ENCODE peak calls at places on chromosomes 3 and 15, in ten cellular contexts. V is cardiac muscle cell, W is CD14-positive monocyte, L is lower leg skin, B is left ventricle myocardium superior, S is pancreas, D is SJSA1, O is dermis microvascular lymphatic vessel endothelial cell, I is endothelial cell, K is EL. X is an unnamed sample.

GRCh38 chr15:76127880-76128279 is 68.1 kb downstream of the TMEM266 start:
- DNase-seq in O (no peak), B (no peak), D (no peak), W (no peak), S (no peak), L (no peak), I (no peak), V (no peak), K (no peak), X (no peak)

GRCh38 chr15:51706931-51707608 is 25.8 kb downstream of the SCG3 start:
- DNase-seq in I (no peak), K (no peak), L (no peak), D (no peak), W (no peak), V (no peak), O (no peak), S (no peak), B (no peak), X (no peak)

GRCh38 chr3:140203510-140203909 is 268.5 kb downstream of the CLSTN2 start:
- DNase-seq in W (no peak), V (no peak), S (no peak), B (no peak), K (no peak), L (no peak), I (no peak), D (no peak), O (no peak), X (no peak)

GRCh38 chr3:152961323-152961722 is 126.4 kb downstream of the P2RY1 start:
- DNase-seq in L (no peak), W (no peak), O (peak; percentile 30), I (peak; percentile 31), B (no peak), K (no peak), S (peak; percentile 45), D (no peak), V (peak; percentile 45), X (peak; percentile 10)

GRCh38 chr3:30146978-30147377 is 459.4 kb upstream of the TGFBR2 start:
- DNase-seq in B (no peak), W (no peak), S (no peak), I (no peak), K (no peak), L (no peak), D (no peak), V (no peak), O (no peak), X (no peak)

GRCh38 chr15:52680756-52681155 is 1.6 kb upstream of the ATOSA start:
- DNase-seq in W (no peak), D (no peak), L (no peak), O (no peak), I (no peak), V (no peak), K (no peak), B (no peak), S (no peak), X (no peak)

GRCh38 chr15:88621789-88622604 is 857 bp downstream of the AEN start:
- DNase-seq in V (peak; percentile 28), L (no peak), B (no peak), I (no peak), K (peak; percentile 46), S (peak; percentile 31), O (no peak), W (no peak), D (no peak), X (peak; percentile 46)

GRCh38 chr3:22959593-22959992 is 243.5 kb upstream of the UBE2E2 start:
- DNase-seq in W (no peak), D (no peak), S (no peak), B (no peak), I (no peak), K (no peak), O (no peak), V (no peak), L (no peak), X (no peak)

GRCh38 chr3:141104151-141104741 is 53.1 kb downstream of the SPSB4 start:
- DNase-seq in I (no peak), S (peak; percentile 82), V (no peak), L (peak; percentile 67), K (no peak), B (peak; percentile 61), O (no peak), D (no peak), W (no peak), X (no peak)

GRCh38 chr15:63430766-63431451 is 49.3 kb upstream of the CA12 start:
- DNase-seq in D (no peak), B (no peak), L (no peak), S (no peak), W (no peak), V (no peak), I (no peak), K (no peak), O (no peak), X (no peak)

GRCh38 chr3:157204431-157204830 is 44.5 kb upstream of the CCNL1 start:
- DNase-seq in I (no peak), K (peak; percentile 47), O (peak; percentile 38), D (no peak), S (no peak), B (no peak), L (no peak), W (no peak), V (peak; percentile 19), X (peak; percentile 63)

GRCh38 chr3:99313481-99313880 is 324.9 kb upstream of the COL8A1 start:
- DNase-seq in I (no peak), S (no peak), L (no peak), V (no peak), D (no peak), W (no peak), K (peak; percentile 37), B (no peak), O (peak; percentile 31), X (peak; percentile 64)

GRCh38 chr15:50162988-50163718 is 18.8 kb upstream of the SLC27A2 start:
- DNase-seq in I (no peak), K (peak; percentile 79), L (no peak), D (no peak), S (no peak), V (no peak), W (no peak), O (no peak), B (no peak), X (peak; percentile 52)

GRCh38 chr15:25250906-25251622 is 187.8 kb downstream of the UBE3A start:
- DNase-seq in O (no peak), S (no peak), K (no peak), L (peak; percentile 46), I (no peak), B (peak; percentile 14), W (peak; percentile 40), D (no peak), V (no peak), X (no peak)

GRCh38 chr3:15820911-15821310 is 23.1 kb upstream of the ANKRD28 start:
- DNase-seq in L (no peak), B (no peak), W (no peak), V (no peak), O (no peak), S (no peak), K (peak; percentile 34), I (no peak), D (no peak), X (no peak)

GRCh38 chr3:152199069-152199838 is 69.5 kb upstream of the MBNL1 start:
- DNase-seq in S (no peak), D (no peak), V (no peak), I (no peak), K (no peak), O (no peak), L (no peak), W (no peak), B (no peak), X (no peak)

GRCh38 chr3:175274474-175275218 is 415.5 kb downstream of the NAALADL2 start:
- DNase-seq in O (no peak), S (no peak), I (no peak), B (no peak), K (no peak), V (no peak), L (no peak), D (no peak), W (no peak), X (no peak)

GRCh38 chr3:20890124-20890523 is 704.1 kb upstream of the SGO1 start:
- DNase-seq in S (no peak), B (no peak), K (no peak), V (no peak), D (no peak), W (no peak), L (no peak), I (no peak), O (no peak), X (no peak)

GRCh38 chr3:194058189-194058571 is 77.8 kb upstream of the HES1 start:
- DNase-seq in D (peak; percentile 61), V (peak; percentile 85), K (peak; percentile 44), W (peak; percentile 53), L (no peak), B (peak; percentile 76), I (peak; percentile 48), O (no peak), S (peak; percentile 62), X (peak; percentile 74)

GRCh38 chr3:71099997-71100719 is 483.4 kb downstream of the FOXP1 start:
- DNase-seq in O (no peak), V (no peak), D (no peak), L (no peak), I (no peak), K (peak; percentile 26), W (no peak), S (no peak), B (no peak), X (peak; percentile 60)

GRCh38 chr3:58754074-58754473 is 87.5 kb upstream of the FAM3D start:
- DNase-seq in S (no peak), O (no peak), W (no peak), K (no peak), V (no peak), B (no peak), I (no peak), D (no peak), L (no peak), X (no peak)

GRCh38 chr3:86180696-86181095 is 810.3 kb downstream of the VGLL3 start:
- DNase-seq in D (no peak), S (no peak), V (peak; percentile 25), K (no peak), L (no peak), W (no peak), I (peak; percentile 31), O (no peak), B (no peak), X (peak; percentile 8)

GRCh38 chr3:101279765-101280385 is 40.5 kb downstream of the IMPG2 start:
- DNase-seq in O (no peak), V (peak; percentile 35), S (no peak), L (no peak), I (no peak), D (no peak), W (no peak), B (no peak), K (peak; percentile 5), X (peak; percentile 52)

X was measured in iris pigment epithelial cell.